ENCODE peak calls at places on chromosomes 13 and 19, in five cellular contexts. M, C, K, R and P are unnamed samples.
A peak's percentile ranks its signal among the peaks of the same experiment; 100 is the strongest.

GRCh38 chr13:44109986-44110640 is 230.4 kb downstream of the LACC1 start:
- ATAC-seq in C (no peak), M (no peak), K (no peak), R (no peak), P (no peak)

GRCh38 chr13:25347156-25347555 is 24.6 kb upstream of the ATP8A2 start:
- ATAC-seq in R (no peak), M (no peak), K (no peak), C (no peak), P (no peak)

GRCh38 chr19:19303411-19303810 is 16.9 kb downstream of the SUGP1 start:
- ATAC-seq in C (no peak), R (no peak), M (no peak), K (no peak), P (no peak)

GRCh38 chr13:112928958-112929777 is 39.8 kb upstream of the MCF2L start:
- ATAC-seq in C (no peak), K (peak; percentile 31), M (no peak), R (no peak), P (peak; percentile 50)

GRCh38 chr19:7902796-7903243 is 857 bp upstream of the MAP2K7 start:
- ATAC-seq in M (no peak), K (no peak), C (no peak), R (no peak), P (no peak)

GRCh38 chr19:57558525-57558924 is 1.1 kb downstream of the ZNF550 start:
- ATAC-seq in C (no peak), K (no peak), M (no peak), R (no peak), P (no peak)

GRCh38 chr19:34667349-34668076 is 9.4 kb downstream of the SCGB2B2 start:
- ATAC-seq in K (peak; percentile 49), M (no peak), R (no peak), C (no peak), P (peak; percentile 35)

GRCh38 chr13:82675024-82675423 is 1207.2 kb downstream of the SLITRK1 start:
- ATAC-seq in R (no peak), K (no peak), C (no peak), M (no peak), P (no peak)

GRCh38 chr19:8320564-8321066 is 560 bp downstream of the NDUFA7 start:
- ATAC-seq in M (peak; percentile 4), K (no peak), R (peak; percentile 24), C (no peak), P (peak; percentile 1)

GRCh38 chr13:102825921-102826706 is 19.7 kb upstream of the ERCC5 start:
- ATAC-seq in C (peak; percentile 92), R (no peak), M (no peak), K (no peak), P (peak; percentile 91)

GRCh38 chr19:12907166-12907565 is 11.9 kb downstream of the SYCE2 start:
- ATAC-seq in M (no peak), R (no peak), K (peak; percentile 25), C (no peak), P (no peak)

GRCh38 chr13:45108716-45109706 is 11.3 kb upstream of the GTF2F2 start:
- ATAC-seq in M (no peak), C (peak; percentile 70), R (peak; percentile 77), K (no peak), P (no peak)

GRCh38 chr13:25652764-25653163 is 281.0 kb downstream of the ATP8A2 start:
- ATAC-seq in C (no peak), K (no peak), M (no peak), R (no peak), P (no peak)

GRCh38 chr19:56245062-56245740 is 27.3 kb upstream of the EDDM13 start:
- ATAC-seq in M (no peak), K (no peak), C (no peak), R (no peak), P (no peak)

GRCh38 chr19:58279042-58279924 is 528 bp downstream of the ZNF8 start:
- ATAC-seq in K (peak; percentile 81), C (peak; percentile 43), M (no peak), R (no peak), P (peak; percentile 40)

GRCh38 chr19:45873219-45873772 is 9.2 kb downstream of the FOXA3 start:
- ATAC-seq in K (no peak), C (no peak), M (no peak), R (no peak), P (no peak)

GRCh38 chr13:60617863-60618733 is 221.1 kb downstream of the TDRD3 start:
- ATAC-seq in R (no peak), K (no peak), M (no peak), C (no peak), P (no peak)

GRCh38 chr19:2109278-2109864 is 12.7 kb downstream of the IZUMO4 start:
- ATAC-seq in C (no peak), K (no peak), R (no peak), M (no peak), P (no peak)

GRCh38 chr19:21492932-21493906 is 12.2 kb upstream of the ZNF429 start:
- ATAC-seq in K (no peak), R (no peak), M (no peak), C (peak; percentile 13), P (peak; percentile 67)

GRCh38 chr19:5632657-5633056 is 9.8 kb downstream of the SAFB start:
- ATAC-seq in C (no peak), M (no peak), R (no peak), K (no peak), P (no peak)

GRCh38 chr13:112983428-112984196 is 14.6 kb downstream of the MCF2L start:
- ATAC-seq in C (no peak), R (no peak), M (no peak), K (peak; percentile 66), P (no peak)

GRCh38 chr13:111282997-111283396 is 37.4 kb upstream of the TEX29 start:
- ATAC-seq in R (no peak), K (peak; percentile 56), C (no peak), M (no peak), P (no peak)

GRCh38 chr19:53945441-53945840 is 17.3 kb upstream of the CACNG8 start:
- ATAC-seq in R (no peak), C (no peak), K (no peak), M (no peak), P (no peak)

GRCh38 chr19:41233748-41234240 is 14.8 kb downstream of the AXL start:
- ATAC-seq in K (peak; percentile 54), C (no peak), M (no peak), R (no peak), P (no peak)

GRCh38 chr13:102680842-102681725 is 13.8 kb downstream of the METTL21C start:
- ATAC-seq in K (no peak), M (peak; percentile 60), C (peak; percentile 38), R (peak; percentile 87), P (no peak)

GRCh38 chr19:11089254-11090013 is at the start of gene LDLR:
- ATAC-seq in C (peak; percentile 46), K (peak; percentile 69), M (peak; percentile 12), R (peak; percentile 41), P (peak; percentile 66)

GRCh38 chr13:97425570-97425969 is 8.4 kb upstream of the RAP2A start:
- ATAC-seq in R (no peak), C (no peak), K (no peak), M (no peak), P (no peak)

GRCh38 chr19:13007292-13008045 is 12.2 kb downstream of the NFIX start:
- ATAC-seq in M (no peak), R (no peak), K (peak; percentile 22), C (no peak), P (peak; percentile 14)

GRCh38 chr13:73138276-73138950 is 79.6 kb downstream of the KLF5 start:
- ATAC-seq in M (no peak), K (peak; percentile 52), R (no peak), C (no peak), P (no peak)

GRCh38 chr19:5593245-5593962 is 25.7 kb upstream of the TINCR start:
- ATAC-seq in C (no peak), R (no peak), K (no peak), M (no peak), P (no peak)

GRCh38 chr13:33649212-33649917 is 168.6 kb upstream of the RFC3 start:
- ATAC-seq in R (no peak), M (no peak), C (peak; percentile 78), K (no peak), P (no peak)

GRCh38 chr13:50448535-50448981 is 394.9 kb downstream of the DLEU7 start:
- ATAC-seq in M (no peak), R (no peak), C (no peak), K (no peak), P (peak; percentile 80)

GRCh38 chr13:108266316-108266936 is 3.1 kb upstream of the TNFSF13B start:
- ATAC-seq in R (no peak), C (no peak), K (no peak), M (no peak), P (no peak)

GRCh38 chr13:113350065-113350937 is 13.6 kb downstream of the GRTP1 start:
- ATAC-seq in M (no peak), K (no peak), C (no peak), R (no peak), P (peak; percentile 96)

GRCh38 chr19:42095814-42096230 is 19.9 kb downstream of the ZNF574 start:
- ATAC-seq in C (peak; percentile 31), M (no peak), R (no peak), K (no peak), P (no peak)

GRCh38 chr13:24625870-24626419 is 54.3 kb upstream of the ATP12A start:
- ATAC-seq in K (no peak), M (no peak), C (no peak), R (peak; percentile 42), P (peak; percentile 45)

GRCh38 chr13:109738298-109738746 is 48.1 kb downstream of the IRS2 start:
- ATAC-seq in C (no peak), M (no peak), K (no peak), R (no peak), P (peak; percentile 53)

GRCh38 chr13:106507560-106508274 is 27.7 kb downstream of the EFNB2 start:
- ATAC-seq in R (no peak), M (no peak), K (no peak), C (peak; percentile 63), P (peak; percentile 81)